ENCODE peak calls at places on chromosomes 12 and 14, in six cellular contexts. K, D, W, H, T and S are unnamed samples.

GRCh38 chr12:57224973-57225679 is 4.4 kb upstream of the SHMT2 start:
- DNase-seq in D (peak; percentile 75), H (no peak), K (no peak), W (no peak), T (no peak), S (no peak)

GRCh38 chr14:88411039-88411438 is 25.6 kb downstream of the SPATA7 start:
- DNase-seq in D (no peak), K (no peak), H (no peak), W (no peak), T (no peak), S (no peak)

GRCh38 chr14:24430682-24431568 is 1.2 kb downstream of the KHNYN start:
- DNase-seq in D (no peak), K (peak; percentile 40), T (no peak), H (no peak), W (no peak), S (peak; percentile 76)

GRCh38 chr12:4628406-4628805 is 20.4 kb downstream of the AKAP3 start:
- DNase-seq in T (no peak), H (no peak), W (no peak), K (no peak), D (no peak), S (no peak)

GRCh38 chr12:119328111-119328510 is 6.4 kb upstream of the CCDC60 start:
- DNase-seq in D (no peak), W (no peak), T (peak; percentile 43), H (no peak), K (no peak), S (no peak)

GRCh38 chr12:76943004-76943403 is 64.2 kb upstream of the CSRP2 start:
- DNase-seq in T (no peak), W (no peak), K (no peak), D (no peak), H (no peak), S (no peak)

GRCh38 chr14:23068792-23069412 is 11.6 kb upstream of the CDH24 start:
- DNase-seq in H (peak; percentile 78), D (peak; percentile 79), W (peak; percentile 77), T (peak; percentile 94), K (peak; percentile 92), S (peak; percentile 96)

GRCh38 chr14:61460853-61461611 is 139.7 kb downstream of the PRKCH start:
- DNase-seq in D (peak; percentile 47), T (no peak), H (no peak), W (peak; percentile 61), K (no peak), S (peak; percentile 26)

GRCh38 chr14:106843951-106844483 is 1317.6 kb downstream of the TMEM121 start:
- DNase-seq in D (no peak), K (no peak), W (peak; percentile 55), H (no peak), T (no peak), S (no peak)

GRCh38 chr14:96275182-96276112 is 19.4 kb downstream of the BDKRB1 start:
- DNase-seq in D (peak; percentile 74), T (peak; percentile 67), W (peak; percentile 74), K (peak; percentile 66), H (peak; percentile 61), S (peak; percentile 85)

GRCh38 chr14:58699656-58700055 is 61.9 kb downstream of the DACT1 start:
- DNase-seq in D (no peak), T (no peak), K (no peak), H (no peak), W (no peak), S (peak; percentile 26)

GRCh38 chr14:67359319-67359774 is 257 bp downstream of the ATP6V1D start:
- DNase-seq in D (no peak), T (no peak), W (no peak), H (peak; percentile 52), K (no peak), S (peak; percentile 57)

GRCh38 chr12:89882051-89882450 is 173.4 kb upstream of the ATP2B1 start:
- DNase-seq in W (no peak), T (no peak), D (no peak), H (peak; percentile 50), K (peak; percentile 32), S (peak; percentile 44)

GRCh38 chr12:120500577-120500976 is 4.7 kb downstream of the DYNLL1 start:
- DNase-seq in K (no peak), T (no peak), D (no peak), W (no peak), H (no peak), S (peak; percentile 31)

GRCh38 chr14:68306265-68306933 is 486.5 kb downstream of the ZFP36L1 start:
- DNase-seq in H (no peak), T (no peak), D (no peak), K (no peak), W (no peak), S (no peak)

GRCh38 chr12:89126712-89127111 is 225.6 kb downstream of the DUSP6 start:
- DNase-seq in D (no peak), K (no peak), T (no peak), W (no peak), H (peak; percentile 30), S (peak; percentile 60)

GRCh38 chr14:105989746-105990302 is 463.4 kb downstream of the TMEM121 start:
- DNase-seq in K (no peak), D (no peak), H (no peak), T (no peak), W (no peak), S (no peak)

GRCh38 chr12:68129979-68130378 is 29.6 kb downstream of the IFNG start:
- DNase-seq in T (no peak), D (no peak), K (no peak), W (no peak), H (no peak), S (no peak)

GRCh38 chr12:99282670-99283069 is 364.9 kb upstream of the GARIN6 start:
- DNase-seq in W (no peak), H (no peak), D (no peak), K (no peak), T (no peak), S (no peak)

GRCh38 chr14:21070083-21070609 is at the start of gene ARHGEF40:
- DNase-seq in D (peak; percentile 77), W (no peak), H (peak; percentile 27), K (peak; percentile 47), T (no peak), S (peak; percentile 43)

GRCh38 chr14:102317564-102318248 is 1.8 kb upstream of the ZNF839 start:
- DNase-seq in H (no peak), K (no peak), W (no peak), T (peak; percentile 68), D (no peak), S (peak; percentile 46)

GRCh38 chr14:75711796-75712211 is 50.8 kb downstream of the TTLL5 start:
- DNase-seq in T (peak; percentile 68), H (peak; percentile 95), W (no peak), D (peak; percentile 71), K (peak; percentile 93), S (peak; percentile 87)

GRCh38 chr12:4763549-4763948 is 43.3 kb downstream of the GALNT8 start:
- DNase-seq in D (no peak), T (peak; percentile 66), W (no peak), H (no peak), K (no peak), S (peak; percentile 3)

GRCh38 chr12:57740656-57741412 is 2.3 kb upstream of the AGAP2 start:
- DNase-seq in T (no peak), H (no peak), W (peak; percentile 87), K (no peak), D (no peak), S (no peak)

GRCh38 chr12:66062280-66062605 is 68.3 kb downstream of the LLPH start:
- DNase-seq in D (no peak), H (no peak), K (no peak), W (no peak), T (no peak), S (no peak)

GRCh38 chr12:45462506-45462905 is 246.6 kb downstream of the ANO6 start:
- DNase-seq in D (no peak), W (no peak), K (no peak), T (no peak), H (no peak), S (no peak)

GRCh38 chr14:76348898-76349297 is 27.0 kb upstream of the ESRRB start:
- DNase-seq in T (no peak), D (no peak), H (peak; percentile 72), K (peak; percentile 87), W (no peak), S (peak; percentile 42)

DNA sequence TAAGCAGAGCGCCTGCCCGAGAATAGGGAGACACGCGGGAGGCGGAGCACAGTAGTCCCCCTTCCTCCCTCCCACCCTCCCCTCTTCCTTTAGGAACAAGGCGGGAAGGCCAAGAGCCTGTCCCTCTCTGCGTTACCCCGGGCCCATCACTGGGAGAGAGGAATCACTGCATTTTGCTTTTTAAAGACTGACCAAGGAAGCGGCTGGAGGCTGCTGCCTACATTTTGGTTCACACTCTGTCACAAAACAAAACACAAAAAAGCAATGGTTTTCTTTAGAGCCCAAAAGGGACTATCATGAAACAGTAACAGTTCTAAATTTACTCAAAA is 19.8 kb downstream of the STX2 start:
- DNase-seq in D (no peak), W (no peak), H (no peak), K (no peak), T (no peak), S (no peak)
- TF ChIP-seq CTCF in D (no peak), W (peak; percentile 42), H (no peak), K (no peak), T (peak; percentile 5), S (no peak)

GRCh38 chr12:103571286-103571685 is 15.8 kb upstream of the STAB2 start:
- DNase-seq in H (no peak), T (no peak), K (peak; percentile 4), D (no peak), W (no peak), S (no peak)
- H3K4me3 ChIP-seq in H (no peak overlapping the region), T (no peak overlapping the region), K (no peak overlapping the region), D (no peak overlapping the region), W (no peak overlapping the region), S (no peak overlapping the region)

GRCh38 chr12:110704750-110705149 is 15.8 kb upstream of the HVCN1 start:
- DNase-seq in T (peak; percentile 53), D (no peak), K (no peak), W (no peak), H (no peak), S (no peak)
- TF ChIP-seq CTCF in T (peak; percentile 15), D (peak; percentile 50), K (peak; percentile 25), W (no peak), H (no peak), S (peak; percentile 49)

GRCh38 chr12:124910561-124911478 is 3.6 kb downstream of the UBC start:
- DNase-seq in T (peak; percentile 72), W (no peak), H (no peak), K (no peak), D (no peak), S (peak; percentile 50)
- H3K4me3 ChIP-seq in T (peak overlapping the region; percentile 45), W (no peak overlapping the region), H (peak overlapping the region; percentile 37), K (peak overlapping the region; percentile 23), D (peak overlapping the region; percentile 19), S (peak overlapping the region; percentile 52)